ENCODE peak calls at places on chromosome 16, in five cellular contexts. R, K, N, L and V are unnamed samples.

GRCh38 chr16:1299012-1299867 is 10.2 kb upstream of the UBE2I start:
- DNase-seq in R (no peak), K (no peak), N (no peak), L (no peak), V (no peak)

GRCh38 chr16:79261461-79261860 is 339.1 kb downstream of the MAF start:
- DNase-seq in R (peak; percentile 23), K (peak; percentile 68), N (no peak), L (no peak), V (peak; percentile 15)

GRCh38 chr16:75909746-75910145 is 183.5 kb upstream of the CPHXL start:
- DNase-seq in R (no peak), K (no peak), N (no peak), L (no peak), V (peak; percentile 4)

GRCh38 chr16:68869492-68870084 is 26.3 kb downstream of the TANGO6 start:
- DNase-seq in R (no peak), K (no peak), N (no peak), L (no peak), V (no peak)

GRCh38 chr16:80080287-80080851 is 460.4 kb upstream of the DYNLRB2 start:
- DNase-seq in R (no peak), K (no peak), N (no peak), L (no peak), V (no peak)

GRCh38 chr16:62711797-62712196 is 675.6 kb upstream of the CDH8 start:
- DNase-seq in R (no peak), K (no peak), N (no peak), L (no peak), V (peak; percentile 16)

GRCh38 chr16:67456383-67457140 is 24.4 kb downstream of the ATP6V0D1 start:
- DNase-seq in R (peak; percentile 56), K (peak; percentile 32), N (no peak), L (no peak), V (no peak)

GRCh38 chr16:50555892-50556673 is 7.9 kb downstream of the NKD1 start:
- DNase-seq in R (no peak), K (no peak), N (no peak), L (no peak), V (no peak)

GRCh38 chr16:23072084-23072599 is 77.1 kb downstream of the USP31 start:
- DNase-seq in R (peak; percentile 90), K (peak; percentile 93), N (peak; percentile 36), L (peak; percentile 91), V (no peak)

GRCh38 chr16:16021988-16022682 is 72.7 kb downstream of the ABCC1 start:
- DNase-seq in R (peak; percentile 96), K (peak; percentile 96), N (peak; percentile 92), L (peak; percentile 98), V (no peak)

GRCh38 chr16:69567031-69567680 is 1.4 kb downstream of the NFAT5 start:
- DNase-seq in R (no peak), K (peak; percentile 31), N (no peak), L (no peak), V (peak; percentile 41)

GRCh38 chr16:12017583-12017982 is 41.0 kb downstream of the SNX29 start:
- DNase-seq in R (no peak), K (no peak), N (no peak), L (no peak), V (no peak)

GRCh38 chr16:11240636-11241473 is 15.1 kb downstream of the SOCS1 start:
- DNase-seq in R (peak; percentile 47), K (no peak), N (no peak), L (no peak), V (no peak)

GRCh38 chr16:82639666-82640336 is 13.0 kb downstream of the CDH13 start:
- DNase-seq in R (peak; percentile 55), K (peak; percentile 63), N (no peak), L (no peak), V (peak; percentile 64)

DNA sequence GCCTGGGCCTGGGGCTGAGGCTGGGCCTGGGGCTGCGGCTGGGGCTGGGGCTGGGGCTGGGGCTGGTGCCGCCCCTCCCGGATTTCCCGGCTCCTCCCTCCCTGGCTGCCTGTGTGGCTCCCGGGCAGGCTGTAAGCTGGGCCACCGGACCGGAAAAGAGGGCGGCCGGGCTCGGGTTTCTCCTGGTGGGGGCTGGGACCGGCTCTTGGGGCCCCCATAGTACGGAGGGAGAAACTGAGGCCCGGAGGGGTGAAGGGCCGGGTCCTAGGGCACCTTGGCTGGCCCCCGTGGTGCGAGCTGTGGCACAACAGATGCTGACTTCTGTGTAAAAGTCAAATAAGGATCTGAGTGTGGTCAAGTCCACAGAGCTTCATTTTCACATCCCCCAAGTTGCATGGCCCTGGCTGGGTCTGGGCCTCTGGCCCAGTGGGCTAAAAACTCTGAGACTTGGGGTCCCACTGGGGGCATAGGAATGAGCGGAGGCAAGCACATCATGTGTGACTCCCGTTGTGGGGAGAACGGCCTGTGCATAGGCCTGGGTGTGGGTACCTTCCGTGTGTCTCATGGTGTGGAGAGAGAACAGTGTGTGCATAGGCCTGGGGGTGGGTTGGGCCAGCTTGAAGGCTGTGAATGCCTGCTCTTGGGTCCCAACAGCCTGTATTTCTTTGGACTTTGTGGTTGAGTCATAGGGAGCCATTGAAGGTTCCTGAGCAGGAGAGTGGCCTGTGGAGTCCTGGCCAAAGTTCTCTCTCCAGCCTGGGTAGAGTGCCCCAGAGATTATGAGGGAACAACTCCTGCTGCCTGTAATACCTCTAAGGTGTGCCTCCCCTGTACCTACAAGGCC is 123.9 kb upstream of the CIBAR2 start:
- DNase-seq in R (peak; percentile 63), K (peak; percentile 50), N (no peak), L (peak; percentile 89), V (peak; percentile 54)
- H3K4me3 ChIP-seq in R (peak overlapping the region; percentile 52), K (peak overlapping the region; percentile 39), N (no peak overlapping the region), L (no peak overlapping the region), V (peak overlapping the region; percentile 10)

GRCh38 chr16:30777591-30778297 is 9.3 kb downstream of the ZNF629 start:
- DNase-seq in R (no peak), K (no peak), N (no peak), L (no peak), V (no peak)
- TF ChIP-seq CTCF in R (no peak), K (no peak), N (no peak), L (no peak), V (no peak)

GRCh38 chr16:73569266-73569665 is 521.3 kb upstream of the ZFHX3 start:
- DNase-seq in R (no peak), K (no peak), N (no peak), L (no peak), V (no peak)

GRCh38 chr16:73565263-73565662 is 517.3 kb upstream of the ZFHX3 start:
- DNase-seq in R (no peak), K (no peak), N (no peak), L (no peak), V (peak; percentile 6)

GRCh38 chr16:73563709-73564108 is 515.8 kb upstream of the ZFHX3 start:
- DNase-seq in R (no peak), K (no peak), N (no peak), L (no peak), V (no peak)

GRCh38 chr16:73568769-73569168 is 520.8 kb upstream of the ZFHX3 start:
- DNase-seq in R (no peak), K (no peak), N (no peak), L (no peak), V (no peak)

DNA sequence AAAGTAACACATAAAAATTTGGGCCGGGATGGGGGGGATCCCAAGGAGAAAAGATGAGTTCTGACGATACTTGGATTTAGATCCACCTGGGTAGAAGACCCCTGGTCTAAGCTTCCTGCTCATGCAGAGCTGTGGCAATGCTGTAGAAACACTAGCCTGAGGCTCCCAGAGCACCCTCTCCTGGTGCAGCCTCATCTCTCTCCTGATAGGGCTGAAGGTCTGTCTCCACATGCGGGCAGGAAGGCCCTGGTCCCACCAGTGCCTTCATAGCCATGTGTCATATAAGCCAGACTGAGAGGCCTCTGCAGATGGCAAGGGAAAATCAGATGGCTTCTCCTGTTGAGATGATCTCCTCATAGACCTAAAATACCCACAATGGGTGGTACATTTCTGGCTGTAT is 518.0 kb upstream of the ZFHX3 start:
- DNase-seq in R (no peak), K (no peak), N (no peak), L (no peak), V (no peak)
- H3K4me3 ChIP-seq in R (no peak overlapping the region), K (no peak overlapping the region), N (no peak overlapping the region), L (no peak overlapping the region), V (no peak overlapping the region)

DNA sequence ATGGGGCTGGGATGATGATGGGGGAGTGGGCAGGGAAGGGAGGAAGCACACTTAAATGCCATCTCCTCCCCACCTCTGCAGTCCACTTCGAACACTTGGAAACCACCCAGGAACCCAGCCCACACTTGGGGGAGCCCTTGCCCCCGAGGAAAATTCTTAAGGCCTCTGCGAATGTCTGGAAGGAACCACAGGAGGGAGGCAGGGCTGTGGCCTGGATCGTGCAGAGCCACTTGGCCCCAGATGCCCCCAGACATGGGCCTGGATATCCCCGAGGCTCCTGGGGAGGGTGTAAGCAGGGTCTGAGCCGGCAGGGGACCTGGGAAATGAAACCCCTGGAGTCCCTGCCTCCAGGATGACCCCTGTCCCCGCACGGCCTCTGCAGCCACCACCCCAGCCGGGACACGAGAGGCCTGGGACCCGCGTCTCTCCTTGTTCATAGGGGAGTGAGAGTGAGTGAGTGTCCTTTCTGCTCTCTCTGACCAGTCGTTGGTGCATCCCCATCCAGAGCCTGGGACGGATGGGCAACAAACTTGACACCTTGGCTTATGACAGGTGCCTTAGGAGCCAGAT is 11.8 kb upstream of the MTSS2 start:
- DNase-seq in R (no peak), K (no peak), N (no peak), L (no peak), V (no peak)
- TF ChIP-seq CTCF in R (peak; percentile 12), K (no peak), N (no peak), L (no peak), V (no peak)

DNA sequence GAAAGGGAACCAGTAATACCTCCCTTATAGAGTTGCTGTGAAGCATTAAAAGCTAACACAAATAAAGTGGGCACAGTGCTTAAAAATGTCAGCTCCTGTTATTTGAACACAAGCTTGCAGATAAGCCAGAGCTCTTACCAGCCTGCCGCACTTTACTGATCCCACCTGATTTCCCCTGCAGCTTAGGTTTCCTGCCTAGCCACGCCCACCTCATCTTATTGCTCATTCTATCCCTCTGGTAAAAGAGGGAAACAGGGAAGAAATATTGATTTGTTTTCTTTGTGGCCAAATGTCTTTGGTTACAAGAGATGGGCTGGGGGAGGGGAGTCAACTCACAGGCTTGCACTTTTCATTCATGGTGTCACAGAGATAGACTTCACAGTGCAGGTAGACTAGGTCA is 9.6 kb upstream of the GP2 start:
- DNase-seq in R (no peak), K (no peak), N (no peak), L (no peak), V (no peak)
- H3K4me3 ChIP-seq in R (no peak overlapping the region), K (no peak overlapping the region), N (no peak overlapping the region), L (no peak overlapping the region), V (no peak overlapping the region)

GRCh38 chr16:3401719-3402397 is 843 bp downstream of the ZNF174 start:
- DNase-seq in R (no peak), K (peak; percentile 18), N (no peak), L (no peak), V (peak; percentile 9)

GRCh38 chr16:3400446-3400778 is 392 bp downstream of the ZSCAN32 start:
- DNase-seq in R (no peak), K (no peak), N (no peak), L (no peak), V (no peak)

GRCh38 chr16:3400779-3401688 is at the start of the genes ZNF174 and ZSCAN32:
- DNase-seq in R (peak; percentile 99), K (peak; percentile 100), N (peak; percentile 99), L (peak; percentile 99), V (peak; percentile 100)
- TF ChIP-seq CTCF in R (peak; percentile 29), K (no peak), N (no peak), L (no peak), V (no peak)

GRCh38 chr16:73289232-73289631 is 241.3 kb upstream of the ZFHX3 start:
- DNase-seq in R (no peak), K (no peak), N (no peak), L (no peak), V (peak; percentile 93)
- H3K4me3 ChIP-seq in R (no peak overlapping the region), K (no peak overlapping the region), N (no peak overlapping the region), L (no peak overlapping the region), V (no peak overlapping the region)